ENCODE peak calls at places on chromosome 9, in six cellular contexts. V is iris pigment epithelial cell, L is HFF-Myc, M is NCI-H446, E is GM12865, Y is H9. W is an unnamed sample.
A peak's percentile ranks its signal among the peaks of the same experiment; 100 is the strongest.

GRCh38 chr9:129458663-129459549 is 162.0 kb downstream of the C9orf50 start:
- DNase-seq in M (peak; percentile 21), V (no peak), Y (no peak), L (no peak), E (no peak), W (peak; percentile 27)

GRCh38 chr9:9961487-9961886 is 651.3 kb downstream of the PTPRD start:
- DNase-seq in E (no peak), L (no peak), M (no peak), Y (no peak), V (no peak), W (no peak)

GRCh38 chr9:136260936-136261472 is 15.4 kb upstream of the QSOX2 start:
- DNase-seq in M (no peak), E (no peak), L (no peak), Y (no peak), V (no peak), W (no peak)

GRCh38 chr9:129632460-129632859 is 6.5 kb downstream of the NTMT1 start:
- DNase-seq in L (no peak), E (no peak), Y (no peak), M (no peak), V (no peak), W (no peak)

GRCh38 chr9:70641631-70642030 is 227.2 kb upstream of the KLF9 start:
- DNase-seq in M (no peak), Y (no peak), V (no peak), E (no peak), L (no peak), W (no peak)

GRCh38 chr9:134386951-134387831 is 60.9 kb downstream of the RXRA start:
- DNase-seq in Y (no peak), L (no peak), V (no peak), E (no peak), M (no peak), W (no peak)

GRCh38 chr9:130215341-130216119 is 43.3 kb downstream of the NCS1 start:
- DNase-seq in E (no peak), V (peak; percentile 52), M (no peak), Y (no peak), L (no peak), W (no peak)

GRCh38 chr9:113403651-113404050 is 2.6 kb upstream of the ALAD start:
- DNase-seq in Y (no peak), E (no peak), V (peak; percentile 34), L (no peak), M (no peak), W (no peak)

GRCh38 chr9:134215709-134216448 is 51.5 kb upstream of the RNU6ATAC start:
- DNase-seq in L (peak; percentile 74), M (no peak), Y (no peak), V (peak; percentile 15), E (no peak), W (no peak)

GRCh38 chr9:132027752-132028666 is 51.7 kb downstream of the MED27 start:
- DNase-seq in V (peak; percentile 44), Y (no peak), L (no peak), M (no peak), E (no peak), W (no peak)

GRCh38 chr9:109456811-109457210 is 41.3 kb downstream of the PTPN3 start:
- DNase-seq in Y (no peak), V (no peak), M (no peak), E (no peak), L (no peak), W (no peak)

W was measured in stimulated activated naive CD4-positive, alpha-beta T cell.